ENCODE peak calls at places on chromosomes 3 and 15, in five cellular contexts. One of them, this sample, is unnamed.

GRCh38 chr3:72763751-72764440 is 84.3 kb downstream of the SHQ1 start:
- DNase-seq in astrocyte: peak; percentile 31
- DNase-seq in tibial nerve: no peak
- DNase-seq in pancreas: no peak
- DNase-seq in transverse colon: no peak
- DNase-seq in this sample: no peak

GRCh38 chr3:177234121-177234520 is 36.8 kb upstream of the TBL1XR1 start:
- DNase-seq in pancreas: no peak
- DNase-seq in transverse colon: no peak
- DNase-seq in tibial nerve: no peak
- DNase-seq in astrocyte: no peak
- DNase-seq in this sample: no peak

GRCh38 chr15:83733206-83733605 is 79.3 kb downstream of the ADAMTSL3 start:
- DNase-seq in tibial nerve: no peak
- DNase-seq in pancreas: no peak
- DNase-seq in transverse colon: no peak
- DNase-seq in astrocyte: peak; percentile 92
- DNase-seq in this sample: no peak

GRCh38 chr3:119352235-119352634 is 58.1 kb downstream of the ARHGAP31 start:
- DNase-seq in pancreas: no peak
- DNase-seq in transverse colon: no peak
- DNase-seq in astrocyte: peak; percentile 53
- DNase-seq in tibial nerve: no peak
- DNase-seq in this sample: no peak

GRCh38 chr15:35060591-35060990 is 24.5 kb downstream of the NANOGP8 start:
- DNase-seq in tibial nerve: no peak
- DNase-seq in astrocyte: peak; percentile 43
- DNase-seq in transverse colon: no peak
- DNase-seq in pancreas: no peak
- DNase-seq in this sample: no peak

GRCh38 chr3:76756578-76756977 is 283.3 kb upstream of the ROBO2 start:
- DNase-seq in pancreas: no peak
- DNase-seq in astrocyte: no peak
- DNase-seq in tibial nerve: no peak
- DNase-seq in transverse colon: peak; percentile 39
- DNase-seq in this sample: no peak

GRCh38 chr15:66041276-66041675 is 172.0 kb downstream of the RAB11A start:
- DNase-seq in pancreas: no peak
- DNase-seq in tibial nerve: no peak
- DNase-seq in transverse colon: no peak
- DNase-seq in astrocyte: no peak
- DNase-seq in this sample: no peak

GRCh38 chr3:44509985-44510360 is 32.5 kb upstream of the ZNF445 start:
- DNase-seq in astrocyte: peak; percentile 17
- DNase-seq in transverse colon: no peak
- DNase-seq in pancreas: no peak
- DNase-seq in tibial nerve: no peak
- DNase-seq in this sample: no peak

GRCh38 chr3:151356791-151357460 is 27.6 kb upstream of the P2RY13 start:
- DNase-seq in pancreas: no peak
- DNase-seq in astrocyte: peak; percentile 64
- DNase-seq in transverse colon: no peak
- DNase-seq in tibial nerve: no peak
- DNase-seq in this sample: no peak

GRCh38 chr15:38707802-38708671 is 143.4 kb upstream of the RASGRP1 start:
- DNase-seq in astrocyte: peak; percentile 47
- DNase-seq in pancreas: no peak
- DNase-seq in tibial nerve: peak; percentile 56
- DNase-seq in transverse colon: peak; percentile 38
- DNase-seq in this sample: peak; percentile 33

GRCh38 chr15:57914350-57915055 is 151.0 kb downstream of the ALDH1A2 start:
- DNase-seq in transverse colon: peak; percentile 56
- DNase-seq in pancreas: no peak
- DNase-seq in astrocyte: no peak
- DNase-seq in tibial nerve: no peak
- DNase-seq in this sample: no peak

GRCh38 chr15:94600496-94600895 is 369.1 kb downstream of the MCTP2 start:
- DNase-seq in astrocyte: no peak
- DNase-seq in transverse colon: no peak
- DNase-seq in tibial nerve: no peak
- DNase-seq in pancreas: no peak
- DNase-seq in this sample: no peak

GRCh38 chr15:52257734-52258062 is 37.9 kb downstream of the MYO5C start:
- DNase-seq in transverse colon: no peak
- DNase-seq in pancreas: no peak
- DNase-seq in tibial nerve: no peak
- DNase-seq in astrocyte: peak; percentile 57
- DNase-seq in this sample: no peak

GRCh38 chr3:182959474-182960350 is 20.6 kb downstream of the DCUN1D1 start:
- DNase-seq in astrocyte: no peak
- DNase-seq in transverse colon: no peak
- DNase-seq in tibial nerve: no peak
- DNase-seq in pancreas: no peak
- DNase-seq in this sample: no peak

GRCh38 chr15:49309889-49310288 is 113.2 kb upstream of the FGF7 start:
- DNase-seq in tibial nerve: no peak
- DNase-seq in pancreas: no peak
- DNase-seq in transverse colon: no peak
- DNase-seq in astrocyte: no peak
- DNase-seq in this sample: no peak

GRCh38 chr15:38145671-38146111 is 106.9 kb upstream of the SPRED1 start:
- DNase-seq in transverse colon: no peak
- DNase-seq in tibial nerve: no peak
- DNase-seq in pancreas: no peak
- DNase-seq in astrocyte: no peak
- DNase-seq in this sample: no peak

GRCh38 chr3:143402602-143403001 is 283.0 kb downstream of the CHST2 start:
- DNase-seq in transverse colon: no peak
- DNase-seq in astrocyte: no peak
- DNase-seq in tibial nerve: no peak
- DNase-seq in pancreas: no peak
- DNase-seq in this sample: no peak

GRCh38 chr3:102113421-102114041 is 264.2 kb downstream of the NFKBIZ start:
- DNase-seq in pancreas: no peak
- DNase-seq in tibial nerve: no peak
- DNase-seq in astrocyte: no peak
- DNase-seq in transverse colon: no peak
- DNase-seq in this sample: no peak

GRCh38 chr3:24129549-24129948 is 184.5 kb downstream of the NR1D2 start:
- DNase-seq in tibial nerve: no peak
- DNase-seq in pancreas: no peak
- DNase-seq in astrocyte: no peak
- DNase-seq in transverse colon: no peak
- DNase-seq in this sample: no peak

GRCh38 chr15:57654136-57654845 is 52.2 kb upstream of the POLR2M start:
- DNase-seq in tibial nerve: no peak
- DNase-seq in transverse colon: no peak
- DNase-seq in astrocyte: no peak
- DNase-seq in pancreas: no peak
- DNase-seq in this sample: no peak

GRCh38 chr15:38768970-38769369 is 204.4 kb upstream of the RASGRP1 start:
- DNase-seq in pancreas: no peak
- DNase-seq in tibial nerve: peak; percentile 64
- DNase-seq in transverse colon: no peak
- DNase-seq in astrocyte: peak; percentile 13
- DNase-seq in this sample: no peak

GRCh38 chr3:66490984-66491383 is 9.8 kb downstream of the LRIG1 start:
- DNase-seq in astrocyte: no peak
- DNase-seq in transverse colon: no peak
- DNase-seq in tibial nerve: no peak
- DNase-seq in pancreas: no peak
- DNase-seq in this sample: no peak

DNA sequence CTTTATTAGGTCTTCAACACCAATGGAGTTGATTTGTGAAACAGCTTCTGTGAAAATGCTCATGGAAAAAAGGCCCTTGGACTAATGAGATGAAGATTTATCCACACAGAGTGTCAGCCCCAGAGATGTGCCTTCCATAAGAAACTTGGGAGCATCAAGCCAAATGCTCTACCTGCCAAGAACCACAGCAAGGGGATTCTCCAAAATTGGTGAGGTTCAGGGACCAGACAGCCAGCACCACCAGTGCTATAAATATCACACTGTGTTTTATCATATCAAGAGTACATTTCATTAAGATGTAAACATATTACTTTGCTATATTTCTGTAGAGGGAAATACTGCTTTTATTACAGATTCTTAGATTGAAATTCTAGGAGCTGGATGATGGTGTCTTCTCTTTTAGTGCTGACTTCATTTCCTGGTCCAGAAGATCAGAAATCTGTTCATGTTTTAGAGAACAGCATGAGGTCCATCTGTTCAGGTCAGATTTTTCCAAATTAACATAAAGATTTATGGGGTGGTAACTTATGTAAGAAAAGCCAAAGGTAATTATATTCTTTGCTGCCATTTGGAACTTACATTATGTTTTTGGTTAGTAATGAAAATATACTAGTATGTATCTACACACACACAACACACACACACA is 17.7 kb downstream of the SLC35G2 start:
- DNase-seq in tibial nerve: no peak
- DNase-seq in pancreas: no peak
- DNase-seq in astrocyte: no peak
- DNase-seq in transverse colon: no peak
- DNase-seq in this sample: no peak
- TF ChIP-seq CTCF in tibial nerve: no peak
- TF ChIP-seq CTCF in pancreas: no peak
- TF ChIP-seq CTCF in astrocyte: no peak
- TF ChIP-seq CTCF in transverse colon: no peak
- TF ChIP-seq CTCF in this sample: no peak

GRCh38 chr15:61880079-61880478 is 180.2 kb downstream of the VPS13C start:
- DNase-seq in transverse colon: no peak
- DNase-seq in tibial nerve: no peak
- DNase-seq in pancreas: no peak
- DNase-seq in astrocyte: no peak
- DNase-seq in this sample: no peak

DNA sequence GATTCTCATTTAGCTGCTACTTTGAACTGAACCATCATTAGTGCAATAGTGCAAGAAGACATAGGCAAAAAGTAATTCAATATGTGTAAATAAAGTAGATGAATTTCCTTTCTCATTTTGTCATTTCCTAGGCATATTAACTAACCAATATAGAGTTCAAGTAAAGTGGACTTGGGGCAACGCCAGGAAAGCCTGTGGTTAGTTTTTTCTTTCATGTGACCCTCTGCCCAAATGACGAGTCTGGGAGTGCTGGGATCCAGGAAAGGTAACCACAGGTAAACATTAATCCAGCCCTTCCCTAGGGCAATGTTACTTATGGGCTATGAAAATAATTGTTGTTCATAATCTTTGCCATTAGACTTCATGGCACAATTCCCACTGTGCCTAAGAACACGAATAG is 181.0 kb downstream of the VPS13C start:
- DNase-seq in transverse colon: peak; percentile 8
- DNase-seq in astrocyte: peak; percentile 4
- DNase-seq in tibial nerve: no peak
- DNase-seq in pancreas: no peak
- DNase-seq in this sample: no peak
- H3K27ac ChIP-seq in transverse colon: no peak overlapping the region
- H3K27ac ChIP-seq in astrocyte: no peak overlapping the region
- H3K27ac ChIP-seq in tibial nerve: no peak overlapping the region
- H3K27ac ChIP-seq in pancreas: no peak overlapping the region
- H3K27ac ChIP-seq in this sample: no peak overlapping the region

DNA sequence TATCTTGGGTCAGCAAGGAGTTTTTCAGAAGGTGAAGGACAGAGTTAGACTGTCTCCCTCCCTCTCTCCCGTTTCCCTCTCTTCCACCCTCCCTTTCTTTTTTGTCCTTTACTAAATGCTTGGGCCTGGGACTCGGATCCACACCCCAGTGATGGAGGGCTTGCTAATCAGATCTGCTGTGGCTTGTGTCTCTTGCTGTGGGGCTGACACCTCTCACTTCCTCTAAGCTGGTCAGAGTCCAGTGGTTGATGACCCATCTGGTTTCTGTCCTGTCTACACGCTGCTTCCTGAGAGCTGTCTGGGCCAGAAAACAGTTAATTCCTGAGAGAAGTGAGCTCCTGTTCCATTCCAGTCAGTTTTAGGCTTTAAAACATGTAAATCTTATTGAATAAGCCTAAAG is 849 bp downstream of the TRAK1 start:
- DNase-seq in tibial nerve: no peak
- DNase-seq in transverse colon: no peak
- DNase-seq in astrocyte: no peak
- DNase-seq in pancreas: no peak
- DNase-seq in this sample: no peak
- H3K4me3 ChIP-seq in tibial nerve: peak overlapping the region; percentile 46
- H3K4me3 ChIP-seq in transverse colon: no peak overlapping the region
- H3K4me3 ChIP-seq in astrocyte: no peak overlapping the region
- H3K4me3 ChIP-seq in pancreas: no peak overlapping the region
- H3K4me3 ChIP-seq in this sample: peak overlapping the region; percentile 51

GRCh38 chr3:481680-482079 is 285.1 kb downstream of the CHL1 start:
- DNase-seq in tibial nerve: no peak
- DNase-seq in transverse colon: no peak
- DNase-seq in pancreas: no peak
- DNase-seq in astrocyte: no peak
- DNase-seq in this sample: no peak
- TF ChIP-seq CTCF in tibial nerve: no peak
- TF ChIP-seq CTCF in transverse colon: no peak
- TF ChIP-seq CTCF in pancreas: no peak
- TF ChIP-seq CTCF in astrocyte: no peak
- TF ChIP-seq CTCF in this sample: no peak